ENCODE peak calls at places on chromosomes 12 and 14, in five cellular contexts. One of them, this sample, is unnamed.
A peak's percentile ranks its signal among the peaks of the same experiment; 100 is the strongest.

GRCh38 chr14:69464379-69464778 is 20.1 kb upstream of the PLEKHD1 start:
- DNase-seq in neuronal stem cell: no peak
- DNase-seq in mesenchymal stem cell: peak; percentile 82
- DNase-seq in H9: no peak
- DNase-seq in H1: no peak
- DNase-seq in this sample: no peak

GRCh38 chr12:52091869-52092268 is 12.4 kb downstream of the SMIM41 start:
- DNase-seq in neuronal stem cell: no peak
- DNase-seq in mesenchymal stem cell: no peak
- DNase-seq in H9: no peak
- DNase-seq in H1: no peak
- DNase-seq in this sample: peak; percentile 63

GRCh38 chr14:61254803-61255526 is 26.2 kb downstream of the TMEM30B start:
- DNase-seq in neuronal stem cell: no peak
- DNase-seq in mesenchymal stem cell: no peak
- DNase-seq in H9: peak; percentile 72
- DNase-seq in H1: no peak
- DNase-seq in this sample: no peak

GRCh38 chr12:47722926-47723631 is 2.2 kb downstream of the ENDOU start:
- DNase-seq in neuronal stem cell: no peak
- DNase-seq in mesenchymal stem cell: no peak
- DNase-seq in H9: no peak
- DNase-seq in H1: no peak
- DNase-seq in this sample: no peak

GRCh38 chr14:99138999-99139865 is 132.8 kb downstream of the BCL11B start:
- DNase-seq in neuronal stem cell: no peak
- DNase-seq in mesenchymal stem cell: no peak
- DNase-seq in H9: no peak
- DNase-seq in H1: no peak
- DNase-seq in this sample: no peak

GRCh38 chr12:132151766-132152410 is 7.6 kb downstream of the NOC4L start:
- DNase-seq in neuronal stem cell: no peak
- DNase-seq in mesenchymal stem cell: no peak
- DNase-seq in H9: no peak
- DNase-seq in H1: no peak
- DNase-seq in this sample: no peak

GRCh38 chr12:121992059-121992879 is 29.4 kb upstream of the BCL7A start:
- DNase-seq in neuronal stem cell: no peak
- DNase-seq in mesenchymal stem cell: peak; percentile 94
- DNase-seq in H9: no peak
- DNase-seq in H1: no peak
- DNase-seq in this sample: peak; percentile 84

GRCh38 chr12:92007787-92008186 is 137.9 kb downstream of the BTG1 start:
- DNase-seq in neuronal stem cell: no peak
- DNase-seq in mesenchymal stem cell: no peak
- DNase-seq in H9: peak; percentile 37
- DNase-seq in H1: no peak
- DNase-seq in this sample: no peak

GRCh38 chr12:27619308-27619707 is 76.9 kb upstream of the REP15 start:
- DNase-seq in neuronal stem cell: no peak
- DNase-seq in mesenchymal stem cell: peak; percentile 89
- DNase-seq in H9: no peak
- DNase-seq in H1: no peak
- DNase-seq in this sample: peak; percentile 25

GRCh38 chr12:105823810-105824209 is 314.9 kb downstream of the NUAK1 start:
- DNase-seq in neuronal stem cell: no peak
- DNase-seq in mesenchymal stem cell: no peak
- DNase-seq in H9: no peak
- DNase-seq in H1: no peak
- DNase-seq in this sample: no peak

GRCh38 chr14:54805080-54805479 is 97.5 kb downstream of the GCH1 start:
- DNase-seq in neuronal stem cell: no peak
- DNase-seq in mesenchymal stem cell: no peak
- DNase-seq in H9: peak; percentile 32
- DNase-seq in H1: no peak
- DNase-seq in this sample: no peak

GRCh38 chr12:28872654-28873268 is 276.3 kb upstream of the FAR2 start:
- DNase-seq in neuronal stem cell: peak; percentile 21
- DNase-seq in mesenchymal stem cell: peak; percentile 43
- DNase-seq in H9: peak; percentile 83
- DNase-seq in H1: peak; percentile 77
- DNase-seq in this sample: peak; percentile 87

GRCh38 chr12:45561488-45561887 is 168.0 kb upstream of the ARID2 start:
- DNase-seq in neuronal stem cell: no peak
- DNase-seq in mesenchymal stem cell: no peak
- DNase-seq in H9: no peak
- DNase-seq in H1: no peak
- DNase-seq in this sample: no peak

GRCh38 chr12:24909667-24910066 is 39.2 kb downstream of the BCAT1 start:
- DNase-seq in neuronal stem cell: no peak
- DNase-seq in mesenchymal stem cell: peak; percentile 96
- DNase-seq in H9: no peak
- DNase-seq in H1: peak; percentile 37
- DNase-seq in this sample: peak; percentile 46

GRCh38 chr12:105467710-105468366 is 137.3 kb downstream of the C12orf75 start:
- DNase-seq in neuronal stem cell: no peak
- DNase-seq in mesenchymal stem cell: no peak
- DNase-seq in H9: no peak
- DNase-seq in H1: no peak
- DNase-seq in this sample: peak; percentile 37

GRCh38 chr12:124461851-124462623 is 105.4 kb downstream of the NCOR2 start:
- DNase-seq in neuronal stem cell: no peak
- DNase-seq in mesenchymal stem cell: no peak
- DNase-seq in H9: no peak
- DNase-seq in H1: no peak
- DNase-seq in this sample: peak; percentile 51

GRCh38 chr14:52833891-52834290 is 42.5 kb upstream of the GNPNAT1 start:
- DNase-seq in neuronal stem cell: no peak
- DNase-seq in mesenchymal stem cell: no peak
- DNase-seq in H9: no peak
- DNase-seq in H1: no peak
- DNase-seq in this sample: no peak

GRCh38 chr14:93967637-93968250 is 8.6 kb downstream of the ASB2 start:
- DNase-seq in neuronal stem cell: no peak
- DNase-seq in mesenchymal stem cell: no peak
- DNase-seq in H9: no peak
- DNase-seq in H1: no peak
- DNase-seq in this sample: no peak

GRCh38 chr12:124866883-124867232 is 3.2 kb upstream of the SCARB1 start:
- DNase-seq in neuronal stem cell: no peak
- DNase-seq in mesenchymal stem cell: no peak
- DNase-seq in H9: no peak
- DNase-seq in H1: no peak
- DNase-seq in this sample: no peak

GRCh38 chr12:132078190-132078589 is 65.9 kb downstream of the DDX51 start:
- DNase-seq in neuronal stem cell: no peak
- DNase-seq in mesenchymal stem cell: no peak
- DNase-seq in H9: no peak
- DNase-seq in H1: no peak
- DNase-seq in this sample: no peak

GRCh38 chr12:106039242-106039641 is 99.5 kb downstream of the NUAK1 start:
- DNase-seq in neuronal stem cell: no peak
- DNase-seq in mesenchymal stem cell: no peak
- DNase-seq in H9: no peak
- DNase-seq in H1: no peak
- DNase-seq in this sample: peak; percentile 34

GRCh38 chr12:34354239-34355200 is 332.2 kb downstream of the ALG10 start:
- DNase-seq in neuronal stem cell: no peak
- DNase-seq in mesenchymal stem cell: no peak
- DNase-seq in H9: no peak
- DNase-seq in H1: no peak
- DNase-seq in this sample: no peak

GRCh38 chr12:106997916-106998315 is 11.0 kb upstream of the MTERF2 start:
- DNase-seq in neuronal stem cell: no peak
- DNase-seq in mesenchymal stem cell: no peak
- DNase-seq in H9: no peak
- DNase-seq in H1: no peak
- DNase-seq in this sample: no peak

GRCh38 chr12:88339254-88339949 is 197.3 kb downstream of the TMTC3 start:
- DNase-seq in neuronal stem cell: no peak
- DNase-seq in mesenchymal stem cell: peak; percentile 72
- DNase-seq in H9: no peak
- DNase-seq in H1: no peak
- DNase-seq in this sample: no peak

GRCh38 chr12:79001404-79001803 is 136.8 kb downstream of the SYT1 start:
- DNase-seq in neuronal stem cell: no peak
- DNase-seq in mesenchymal stem cell: no peak
- DNase-seq in H9: no peak
- DNase-seq in H1: no peak
- DNase-seq in this sample: no peak

GRCh38 chr12:79006306-79006705 is 141.7 kb downstream of the SYT1 start:
- DNase-seq in neuronal stem cell: no peak
- DNase-seq in mesenchymal stem cell: peak; percentile 17
- DNase-seq in H9: no peak
- DNase-seq in H1: no peak
- DNase-seq in this sample: peak; percentile 58

GRCh38 chr12:79000501-79000900 is 135.9 kb downstream of the SYT1 start:
- DNase-seq in neuronal stem cell: no peak
- DNase-seq in mesenchymal stem cell: no peak
- DNase-seq in H9: no peak
- DNase-seq in H1: no peak
- DNase-seq in this sample: no peak
- H2BK12ac ChIP-seq in neuronal stem cell: no peak overlapping the region
- H2BK12ac ChIP-seq in mesenchymal stem cell: no peak overlapping the region
- H2BK12ac ChIP-seq in H9: no peak overlapping the region
- H2BK12ac ChIP-seq in H1: no peak overlapping the region
- H2BK12ac ChIP-seq in this sample: no peak overlapping the region

GRCh38 chr14:68236525-68236924 is 416.9 kb downstream of the RAD51B start:
- DNase-seq in neuronal stem cell: no peak
- DNase-seq in mesenchymal stem cell: no peak
- DNase-seq in H9: no peak
- DNase-seq in H1: no peak
- DNase-seq in this sample: no peak
- H3K4me1 ChIP-seq in neuronal stem cell: no peaks in the 10 kb centered on the region
- H3K4me1 ChIP-seq in mesenchymal stem cell: peaks cover 1% of the 10 kb centered on the region
- H3K4me1 ChIP-seq in H9: peaks cover 2% of the 10 kb centered on the region
- H3K4me1 ChIP-seq in H1: peaks cover 2% of the 10 kb centered on the region
- H3K4me1 ChIP-seq in this sample: peaks cover 8% of the 10 kb centered on the region

DNA sequence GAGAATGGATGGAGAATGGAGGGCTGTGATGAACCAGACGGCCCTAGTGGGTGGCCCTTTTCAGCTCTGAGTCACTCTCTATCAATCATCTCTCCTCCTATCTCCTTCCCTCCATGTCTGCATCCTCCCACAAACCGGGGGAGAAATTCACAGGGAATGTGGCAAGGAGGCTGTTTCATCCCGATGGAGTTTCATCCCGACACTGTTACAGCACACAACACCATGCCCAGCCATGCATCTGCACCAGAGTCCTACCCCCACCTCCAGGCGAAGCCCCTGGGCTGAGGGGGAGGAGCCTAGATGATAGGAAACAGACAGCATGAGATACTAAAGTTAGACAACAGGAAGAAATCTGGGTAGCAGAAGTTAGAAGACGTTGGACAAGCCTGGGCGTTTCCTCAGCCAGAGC is 20.8 kb downstream of the SLC8B1 start:
- DNase-seq in neuronal stem cell: no peak
- DNase-seq in mesenchymal stem cell: peak; percentile 60
- DNase-seq in H9: no peak
- DNase-seq in H1: no peak
- DNase-seq in this sample: no peak
- H3K4ac ChIP-seq in neuronal stem cell: no peak overlapping the region
- H3K4ac ChIP-seq in mesenchymal stem cell: no peak overlapping the region
- H3K4ac ChIP-seq in H9: no peak overlapping the region
- H3K4ac ChIP-seq in H1: no peak overlapping the region
- H3K4ac ChIP-seq in this sample: no peak overlapping the region

GRCh38 chr14:35211067-35211466 is 81.1 kb upstream of the PSMA6 start:
- DNase-seq in neuronal stem cell: no peak
- DNase-seq in mesenchymal stem cell: no peak
- DNase-seq in H9: no peak
- DNase-seq in H1: no peak
- DNase-seq in this sample: no peak

GRCh38 chr14:35213869-35214387 is 78.3 kb upstream of the PSMA6 start:
- DNase-seq in neuronal stem cell: no peak
- DNase-seq in mesenchymal stem cell: peak; percentile 67
- DNase-seq in H9: no peak
- DNase-seq in H1: no peak
- DNase-seq in this sample: no peak

GRCh38 chr14:35215110-35215872 is 76.9 kb upstream of the PSMA6 start:
- DNase-seq in neuronal stem cell: peak; percentile 30
- DNase-seq in mesenchymal stem cell: peak; percentile 79
- DNase-seq in H9: no peak
- DNase-seq in H1: no peak
- DNase-seq in this sample: peak; percentile 85

GRCh38 chr14:35212471-35213142 is 79.6 kb upstream of the PSMA6 start:
- DNase-seq in neuronal stem cell: no peak
- DNase-seq in mesenchymal stem cell: no peak
- DNase-seq in H9: no peak
- DNase-seq in H1: no peak
- DNase-seq in this sample: no peak

DNA sequence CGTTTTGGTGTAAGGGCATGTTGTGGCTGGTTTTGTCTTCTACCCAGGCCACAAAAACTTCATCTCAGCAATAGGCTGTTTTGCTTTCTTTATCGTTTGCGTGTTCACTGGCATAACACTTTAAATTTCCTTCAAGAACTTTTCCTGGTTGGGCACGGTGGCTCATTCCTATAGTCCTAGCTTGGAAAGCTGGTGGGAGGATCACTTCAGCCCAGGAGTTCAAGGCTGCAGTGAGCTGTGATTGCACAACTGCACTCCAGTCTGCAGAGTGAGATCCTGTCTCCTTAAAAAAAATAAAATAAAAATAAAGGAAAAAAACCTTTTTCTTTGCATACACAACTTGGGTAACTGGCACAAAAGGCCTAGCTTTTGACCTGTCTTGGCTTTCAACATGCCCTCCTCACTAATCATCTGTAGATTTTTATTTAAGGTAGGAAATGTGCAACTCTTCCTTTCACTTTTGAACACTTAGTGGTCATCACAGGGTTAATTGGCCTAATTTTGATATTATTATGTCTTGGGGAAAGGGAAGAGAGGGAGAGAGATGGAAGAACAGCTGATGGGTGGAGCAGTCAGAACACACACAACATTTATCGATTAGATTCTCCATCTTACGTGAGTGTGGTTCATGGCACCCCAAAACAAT is 78.9 kb upstream of the PSMA6 start:
- DNase-seq in neuronal stem cell: no peak
- DNase-seq in mesenchymal stem cell: no peak
- DNase-seq in H9: no peak
- DNase-seq in H1: no peak
- DNase-seq in this sample: no peak
- H2BK12ac ChIP-seq in neuronal stem cell: no peak overlapping the region
- H2BK12ac ChIP-seq in mesenchymal stem cell: no peak overlapping the region
- H2BK12ac ChIP-seq in H9: no peak overlapping the region
- H2BK12ac ChIP-seq in H1: no peak overlapping the region
- H2BK12ac ChIP-seq in this sample: no peak overlapping the region